ENCODE peak calls at places on chromosomes 11 and 22, in five cellular contexts. W is A549, P is K562, Q is HepG2, T is HCT116. R is an unnamed sample.

GRCh38 chr11:6655020-6655789 is 404 bp downstream of the DCHS1 start:
- DNase-seq in W (no peak), P (no peak), Q (no peak), T (no peak), R (no peak)

GRCh38 chr11:84558085-84558905 is 1068.8 kb downstream of the DLG2 start:
- DNase-seq in W (peak), P (peak), Q (peak), T (peak), R (peak)

GRCh38 chr11:7449196-7449840 is 36.0 kb upstream of the OLFML1 start:
- DNase-seq in W (no peak), P (no peak), Q (no peak), T (no peak), R (peak)

GRCh38 chr11:65379698-65380459 is 2.6 kb downstream of the SLC25A45 start:
- DNase-seq in W (no peak), P (no peak), Q (no peak), T (no peak), R (no peak)

GRCh38 chr11:77154381-77155081 is 26.5 kb downstream of the MYO7A start:
- DNase-seq in W (no peak), P (no peak), Q (no peak), T (no peak), R (no peak)

GRCh38 chr11:54927704-54928103 is 221.1 kb downstream of the OR4A5 start:
- DNase-seq in W (no peak), P (no peak), Q (no peak), T (no peak), R (no peak)

GRCh38 chr22:26718905-26719304 is 61.5 kb downstream of the MIAT start:
- DNase-seq in W (peak), P (no peak), Q (no peak), T (no peak), R (no peak)

GRCh38 chr22:46538816-46539163 is 1.4 kb upstream of the CELSR1 start:
- DNase-seq in W (no peak), P (no peak), Q (no peak), T (no peak), R (peak)

GRCh38 chr22:41237036-41237706 is 3.6 kb downstream of the CHADL start:
- DNase-seq in W (no peak), P (no peak), Q (no peak), T (no peak), R (no peak)

GRCh38 chr22:23392420-23393121 is 187.5 kb downstream of the IGLL1 start:
- DNase-seq in W (no peak), P (no peak), Q (no peak), T (no peak), R (no peak)

GRCh38 chr11:36452987-36453386 is 57.1 kb downstream of the TRAF6 start:
- DNase-seq in W (no peak), P (no peak), Q (peak), T (no peak), R (peak)

GRCh38 chr11:61728066-61728939 is 24.1 kb upstream of the MYRF start:
- DNase-seq in W (no peak), P (no peak), Q (no peak), T (no peak), R (no peak)

GRCh38 chr22:49014227-49015201 is 813.2 kb downstream of the BRD1 start:
- DNase-seq in W (no peak), P (no peak), Q (no peak), T (no peak), R (no peak)

GRCh38 chr22:29031236-29031982 is 30.2 kb downstream of the C22orf31 start:
- DNase-seq in W (peak), P (peak), Q (peak), T (peak), R (no peak)

GRCh38 chr11:84289381-84289906 is 1003.3 kb upstream of the CCDC90B start:
- DNase-seq in W (no peak), P (no peak), Q (no peak), T (no peak), R (no peak)

GRCh38 chr11:61963282-61964057 is 4.0 kb downstream of the FTH1 start:
- DNase-seq in W (no peak), P (no peak), Q (no peak), T (no peak), R (peak)

GRCh38 chr22:45468872-45469572 is 33.7 kb upstream of the FBLN1 start:
- DNase-seq in W (no peak), P (no peak), Q (no peak), T (no peak), R (no peak)

GRCh38 chr11:79276900-79277299 is 163.9 kb downstream of the TENM4 start:
- DNase-seq in W (no peak), P (no peak), Q (no peak), T (no peak), R (no peak)

GRCh38 chr11:100684101-100685065 is 2.7 kb upstream of the ARHGAP42 start:
- DNase-seq in W (no peak), P (no peak), Q (peak), T (peak), R (no peak)

GRCh38 chr11:2792376-2793250 is 92.8 kb upstream of the KCNQ1OT1 start:
- DNase-seq in W (no peak), P (no peak), Q (no peak), T (no peak), R (no peak)

GRCh38 chr11:105667441-105667840 is 57.6 kb downstream of the GRIA4 start:
- DNase-seq in W (no peak), P (no peak), Q (no peak), T (no peak), R (no peak)

GRCh38 chr11:105670811-105671210 is 60.9 kb downstream of the GRIA4 start:
- DNase-seq in W (no peak), P (no peak), Q (no peak), T (peak), R (peak)

GRCh38 chr11:105673089-105673488 is 63.2 kb downstream of the GRIA4 start:
- DNase-seq in W (no peak), P (peak), Q (peak), T (no peak), R (peak)
- H3K4me3 ChIP-seq in W (no peak), P (no peak), Q (no peak), T (no peak), R (no peak)

GRCh38 chr11:406796-407650 is 7.8 kb downstream of the SIGIRR start:
- DNase-seq in W (peak), P (peak), Q (no peak), T (peak), R (peak)
- TF ChIP-seq POLR2A in W (peak), P (peak), Q (no peak), T (peak), R (no peak)

GRCh38 chr11:128069665-128070064 is 517.7 kb downstream of the ETS1 start:
- DNase-seq in W (no peak), P (no peak), Q (no peak), T (no peak), R (no peak)
- TF ChIP-seq MAX in W (no peak), P (no peak), Q (no peak), T (no peak), R (no peak)

GRCh38 chr11:69643646-69644045 is 2.7 kb downstream of the CCND1 start:
- DNase-seq in W (no peak), P (no peak), Q (no peak), T (no peak), R (no peak)

GRCh38 chr11:69645801-69646492 is 5.0 kb downstream of the CCND1 start:
- DNase-seq in W (no peak), P (no peak), Q (no peak), T (no peak), R (no peak)

GRCh38 chr11:69642913-69643632 is 2.1 kb downstream of the CCND1 start:
- DNase-seq in W (peak), P (peak), Q (peak), T (no peak), R (peak)

GRCh38 chr11:69644962-69645675 is 4.2 kb downstream of the CCND1 start:
- DNase-seq in W (no peak), P (no peak), Q (no peak), T (no peak), R (no peak)

DNA sequence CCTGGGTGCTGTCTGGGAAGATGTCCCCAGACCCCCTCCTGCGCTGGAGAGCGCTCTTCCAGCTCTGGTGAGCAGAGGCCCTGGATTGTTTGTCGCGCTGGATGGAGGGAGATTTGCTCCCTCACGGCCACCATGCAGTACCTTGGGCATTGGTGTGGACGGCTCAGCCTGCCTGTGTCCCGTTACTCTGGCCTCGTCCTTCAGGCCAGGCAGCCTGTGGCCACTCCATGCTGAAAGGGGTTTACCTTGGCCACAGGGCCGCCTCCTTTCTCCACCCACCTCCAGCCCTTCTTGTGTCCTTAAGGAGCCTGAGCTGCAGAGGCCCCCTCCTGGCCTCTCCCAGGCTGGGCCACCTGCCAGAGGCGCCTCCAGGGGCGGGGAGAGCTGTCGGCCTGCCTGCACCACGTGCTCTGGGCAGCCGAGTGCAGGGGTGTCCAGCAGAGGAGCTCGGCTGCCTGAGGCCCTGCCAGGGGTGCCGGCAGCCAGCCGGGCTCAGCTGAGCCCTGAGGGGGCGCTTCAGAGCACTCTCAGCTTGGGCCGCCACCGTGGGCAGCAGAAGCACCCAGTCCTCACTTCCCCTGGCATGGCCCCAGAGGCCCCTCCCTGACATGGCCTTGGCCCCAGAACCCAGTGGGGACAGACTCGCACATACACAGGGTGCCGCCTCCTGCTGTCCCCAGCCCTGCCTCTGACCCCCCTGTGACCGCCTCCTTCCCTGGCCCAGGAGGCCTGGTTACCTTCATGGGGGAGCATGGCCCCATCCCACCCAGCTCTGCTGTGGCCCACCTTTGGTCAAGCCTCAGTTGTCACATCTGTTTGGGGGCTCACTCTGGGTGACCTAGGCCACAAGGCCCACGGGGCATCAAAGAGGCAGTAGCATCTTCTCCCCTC is 3.4 kb downstream of the CCND1 start:
- DNase-seq in W (peak), P (peak), Q (peak), T (no peak), R (no peak)
- H3K4me3 ChIP-seq in W (peak), P (no peak), Q (peak), T (peak), R (no peak)

DNA sequence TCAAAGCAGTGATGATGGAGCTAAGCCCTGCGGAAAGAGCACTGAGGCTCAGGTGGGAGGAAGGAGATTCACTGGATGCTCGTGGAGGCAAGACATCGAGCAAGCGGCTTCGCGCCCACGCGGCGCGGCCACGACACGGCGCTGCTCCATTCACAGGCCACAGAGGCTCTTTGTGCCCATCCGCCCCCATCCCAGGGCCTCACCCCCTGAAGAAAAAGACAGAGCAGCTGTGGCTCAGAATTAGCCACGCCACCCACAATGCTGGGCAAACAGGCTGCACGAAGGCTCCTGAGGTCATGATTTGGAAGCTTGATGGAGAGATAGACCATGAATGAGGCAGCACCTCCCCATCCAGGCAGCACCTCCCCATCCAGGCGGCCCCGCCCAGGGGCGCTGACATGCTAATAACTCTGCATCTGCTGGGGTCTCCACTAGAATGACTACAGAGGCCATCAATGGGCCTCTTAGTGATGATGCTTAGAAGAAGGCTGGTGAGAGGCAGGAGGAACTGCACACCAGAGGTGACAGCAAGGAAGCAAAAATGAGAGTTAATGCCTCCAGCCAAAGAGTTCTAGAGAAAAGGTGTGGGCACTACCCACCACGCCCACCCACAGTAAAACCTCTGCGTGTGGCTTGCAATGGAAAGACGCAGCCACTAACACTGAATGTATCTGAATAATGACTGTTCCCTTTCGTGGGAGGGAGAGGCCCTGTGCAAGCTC is 43.5 kb downstream of the MYH9 start:
- DNase-seq in W (no peak), P (no peak), Q (no peak), T (no peak), R (no peak)
- TF ChIP-seq POLR2A in W (no peak), P (no peak), Q (no peak), T (no peak), R (no peak)